ENCODE peak calls at places on chromosomes 4 and X, in ten cellular contexts. N is transverse colon, W is A549, S is esophagus muscularis mucosa, Q is tibial nerve, E is sigmoid colon, A is K562, V is upper lobe of left lung, K is stomach, M is HepG2. Z is an unnamed sample.
A peak's percentile ranks its signal among the peaks of the same experiment; 100 is the strongest.

GRCh38 chr4:87007345-87008181 is 72.8 kb downstream of the AFF1 start:
- DNase-seq in N (peak; percentile 73), W (no peak), S (peak; percentile 95), Q (peak; percentile 70), E (peak; percentile 88), A (peak; percentile 56), V (peak; percentile 71), K (peak; percentile 59), M (no peak), Z (peak; percentile 90)

GRCh38 chr4:185966997-185967775 is 101.8 kb upstream of the TLR3 start:
- DNase-seq in N (no peak), W (no peak), S (no peak), Q (no peak), E (no peak), A (no peak), V (no peak), K (no peak), M (no peak), Z (no peak)

GRCh38 chr4:5839751-5840674 is 52.9 kb downstream of the CRMP1 start:
- DNase-seq in N (peak; percentile 29), W (no peak), S (peak; percentile 93), Q (peak; percentile 7), E (peak; percentile 86), A (no peak), V (no peak), K (no peak), M (no peak), Z (no peak)

GRCh38 chrX:254630-255215 is 26.5 kb upstream of the PLCXD1 start:
- DNase-seq in N (no peak), W (no peak), S (peak; percentile 64), Q (no peak), E (peak; percentile 62), A (no peak), V (no peak), K (peak; percentile 22), M (no peak), Z (no peak)

GRCh38 chrX:152861116-152861515 is 30.3 kb downstream of the NSDHL start:
- DNase-seq in N (no peak), W (no peak), S (no peak), Q (no peak), E (no peak), A (no peak), V (no peak), K (no peak), M (no peak), Z (no peak)

GRCh38 chrX:119427024-119427794 is 28.1 kb downstream of the SLC25A43 start:
- DNase-seq in N (peak; percentile 35), W (peak; percentile 19), S (no peak), Q (no peak), E (no peak), A (peak; percentile 54), V (no peak), K (no peak), M (no peak), Z (no peak)

GRCh38 chr4:125433453-125433852 is 118.7 kb downstream of the FAT4 start:
- DNase-seq in N (no peak), W (no peak), S (no peak), Q (no peak), E (no peak), A (no peak), V (no peak), K (no peak), M (no peak), Z (no peak)

GRCh38 chr4:162931257-162931648 is 235.4 kb downstream of the NAF1 start:
- DNase-seq in N (no peak), W (no peak), S (no peak), Q (no peak), E (no peak), A (no peak), V (no peak), K (no peak), M (no peak), Z (no peak)

GRCh38 chr4:10087152-10087791 is 29.3 kb downstream of the WDR1 start:
- DNase-seq in N (no peak), W (no peak), S (no peak), Q (no peak), E (peak; percentile 60), A (no peak), V (no peak), K (no peak), M (no peak), Z (no peak)

GRCh38 chr4:10085386-10085785 is 31.2 kb downstream of the WDR1 start:
- DNase-seq in N (peak; percentile 5), W (no peak), S (no peak), Q (no peak), E (peak; percentile 66), A (no peak), V (peak; percentile 15), K (no peak), M (no peak), Z (peak; percentile 60)

GRCh38 chr4:10085828-10086505 is 30.6 kb downstream of the WDR1 start:
- DNase-seq in N (peak; percentile 4), W (no peak), S (no peak), Q (no peak), E (peak; percentile 46), A (no peak), V (no peak), K (no peak), M (no peak), Z (no peak)

GRCh38 chr4:10088135-10089010 is 28.2 kb downstream of the WDR1 start:
- DNase-seq in N (no peak), W (no peak), S (no peak), Q (no peak), E (no peak), A (no peak), V (no peak), K (no peak), M (no peak), Z (no peak)

GRCh38 chr4:10086506-10087120 is 30.0 kb downstream of the WDR1 start:
- DNase-seq in N (no peak), W (no peak), S (no peak), Q (no peak), E (peak; percentile 68), A (no peak), V (no peak), K (no peak), M (no peak), Z (peak; percentile 52)
- TF ChIP-seq EP300 in N (no peak), W (no peak), S (no peak), Q (no peak), E (no peak), A (no peak), V (no peak), K (no peak), M (no peak), Z (no peak)

GRCh38 chr4:180058731-180059215 is 2184.4 kb upstream of the TENM3 start:
- DNase-seq in N (peak; percentile 41), W (peak; percentile 39), S (no peak), Q (no peak), E (no peak), A (no peak), V (peak; percentile 20), K (no peak), M (no peak), Z (no peak)
- H3K4me3 ChIP-seq in N (peak overlapping the region; percentile 40), W (peak overlapping the region; percentile 63), S (peak overlapping the region; percentile 54), Q (peak overlapping the region; percentile 42), E (peak overlapping the region; percentile 51), A (no peak overlapping the region), V (no peak overlapping the region), K (peak overlapping the region; percentile 61), M (peak overlapping the region; percentile 67), Z (peak overlapping the region; percentile 60)

GRCh38 chrX:20267599-20267923 is 852 bp upstream of the RPS6KA3 start:
- DNase-seq in N (no peak), W (no peak), S (no peak), Q (no peak), E (no peak), A (no peak), V (no peak), K (no peak), M (no peak), Z (no peak)

GRCh38 chrX:20266810-20267598 is at the start of gene RPS6KA3:
- DNase-seq in N (peak; percentile 94), W (peak; percentile 93), S (peak; percentile 95), Q (peak; percentile 81), E (peak; percentile 95), A (peak; percentile 90), V (peak; percentile 97), K (peak; percentile 92), M (peak; percentile 71), Z (peak; percentile 93)

GRCh38 chrX:20265221-20265725 is 1.4 kb downstream of the RPS6KA3 start:
- DNase-seq in N (peak; percentile 62), W (peak; percentile 71), S (no peak), Q (peak; percentile 33), E (peak; percentile 83), A (peak; percentile 52), V (peak; percentile 77), K (peak; percentile 48), M (peak; percentile 31), Z (peak; percentile 76)

GRCh38 chrX:20267924-20268701 is 1.4 kb upstream of the RPS6KA3 start:
- DNase-seq in N (peak; percentile 40), W (no peak), S (no peak), Q (peak; percentile 37), E (peak; percentile 86), A (peak; percentile 8), V (peak; percentile 51), K (peak; percentile 59), M (no peak), Z (peak; percentile 74)

DNA sequence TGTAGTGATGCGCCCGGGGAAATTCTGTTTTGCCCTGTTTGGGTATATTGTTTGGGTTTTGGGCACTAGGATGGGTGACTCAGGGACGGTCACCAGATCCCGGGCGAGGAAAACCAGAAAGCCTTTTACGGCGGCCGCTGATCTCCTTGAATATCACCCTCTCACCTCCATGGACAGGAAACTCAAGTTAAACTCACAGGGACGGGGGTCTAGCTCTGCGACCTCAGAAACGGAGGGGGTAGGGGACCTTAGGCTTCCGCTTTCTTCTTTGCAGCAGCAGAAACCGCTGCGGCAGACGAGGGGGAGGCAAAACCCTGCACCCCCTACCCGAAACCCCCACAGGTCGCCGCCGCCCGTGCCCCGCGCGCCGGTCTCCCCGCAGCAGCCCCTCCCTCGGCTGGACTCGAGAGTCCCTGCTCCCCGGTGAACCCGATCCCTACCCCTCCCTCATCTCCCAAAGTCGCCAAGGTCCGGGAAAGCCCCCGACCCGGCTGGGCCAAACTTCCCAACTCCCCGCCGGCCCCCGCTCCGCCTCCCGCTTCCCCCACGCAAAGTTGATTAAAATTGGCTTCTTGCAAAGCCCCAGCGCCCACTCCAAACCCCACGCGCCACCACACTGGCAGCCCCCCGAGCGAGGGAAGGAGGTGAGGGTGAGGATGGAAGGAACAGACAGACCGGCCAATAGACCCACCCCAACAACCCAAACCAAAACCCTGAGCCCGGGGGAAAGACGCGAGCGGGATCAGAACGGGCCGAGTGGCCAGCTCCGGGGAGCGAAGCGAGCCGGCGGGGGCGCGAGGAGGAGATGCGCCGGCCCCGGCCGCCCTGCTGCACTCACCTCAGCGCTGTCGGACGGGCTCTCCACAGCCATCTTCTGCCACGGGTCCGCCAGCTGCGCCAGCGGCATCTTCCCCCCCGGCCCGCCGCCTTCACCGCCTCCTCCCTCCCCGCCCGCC is 705 bp downstream of the RPS6KA3 start:
- DNase-seq in N (peak; percentile 29), W (peak; percentile 24), S (no peak), Q (peak; percentile 4), E (peak; percentile 67), A (peak; percentile 15), V (peak; percentile 28), K (no peak), M (no peak), Z (peak; percentile 70)
- TF ChIP-seq POLR2A in N (no peak), W (no peak), S (no peak), Q (no peak), E (no peak), A (no peak), V (no peak), K (no peak), M (no peak), Z (no peak)

DNA sequence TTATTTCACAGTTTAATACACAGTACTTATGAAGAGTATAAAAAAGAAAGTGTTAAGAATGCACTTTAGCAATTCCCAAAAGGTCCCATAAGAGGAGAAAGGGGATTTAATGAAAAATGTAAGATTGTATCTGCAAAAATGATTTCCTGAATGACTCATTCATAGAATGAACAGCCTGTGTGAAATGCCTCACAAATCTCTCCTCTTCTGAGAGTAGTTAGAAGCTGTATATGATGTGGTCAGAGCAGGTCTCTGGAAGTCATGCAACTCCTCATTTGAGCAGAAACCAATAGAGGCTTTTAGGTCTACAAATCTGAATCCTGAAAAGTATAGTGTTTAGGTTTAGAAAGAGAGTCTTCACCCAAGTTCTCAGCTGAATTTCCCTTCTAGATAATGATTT is 381.3 kb upstream of the INTU start:
- DNase-seq in N (no peak), W (no peak), S (no peak), Q (no peak), E (no peak), A (no peak), V (no peak), K (no peak), M (no peak), Z (no peak)
- TF ChIP-seq EP300 in N (no peak), W (no peak), S (no peak), Q (no peak), E (no peak), A (no peak), V (no peak), K (no peak), M (no peak), Z (no peak)

Z was measured in suprapubic skin.